ENCODE peak calls at places on chromosomes 3 and 15, in six cellular contexts. D is GM23338, E is GM12878, Q is WTC11, H is HepG2, B is H1. W is an unnamed sample.

GRCh38 chr15:52095597-52096262 is 16.8 kb downstream of the BCL2L10 start:
- DNase-seq in D (no peak), E (no peak), Q (no peak), H (no peak), B (no peak), W (no peak)

GRCh38 chr3:98573231-98573728 is 20.1 kb downstream of the CPOX start:
- DNase-seq in D (peak; percentile 58), E (no peak), Q (no peak), H (no peak), B (no peak), W (no peak)

GRCh38 chr15:66646308-66646707 is 55.7 kb upstream of the SMAD6 start:
- DNase-seq in D (no peak), E (no peak), Q (no peak), H (no peak), B (no peak), W (no peak)

GRCh38 chr3:124791639-124792111 is 61.4 kb downstream of the UMPS start:
- DNase-seq in D (no peak), E (no peak), Q (no peak), H (no peak), B (no peak), W (no peak)

GRCh38 chr3:168671091-168671490 is 575.4 kb upstream of the GOLIM4 start:
- DNase-seq in D (no peak), E (no peak), Q (no peak), H (no peak), B (no peak), W (no peak)

GRCh38 chr3:110773413-110773954 is 298.1 kb upstream of the NECTIN3 start:
- DNase-seq in D (no peak), E (no peak), Q (no peak), H (peak; percentile 99), B (no peak), W (no peak)

GRCh38 chr3:32733631-32734229 is 48.7 kb downstream of the CNOT10 start:
- DNase-seq in D (peak; percentile 35), E (peak; percentile 4), Q (no peak), H (peak; percentile 62), B (no peak), W (peak; percentile 23)

GRCh38 chr3:177968891-177969290 is 567.3 kb upstream of the KCNMB2 start:
- DNase-seq in D (no peak), E (no peak), Q (no peak), H (no peak), B (no peak), W (no peak)

DNA sequence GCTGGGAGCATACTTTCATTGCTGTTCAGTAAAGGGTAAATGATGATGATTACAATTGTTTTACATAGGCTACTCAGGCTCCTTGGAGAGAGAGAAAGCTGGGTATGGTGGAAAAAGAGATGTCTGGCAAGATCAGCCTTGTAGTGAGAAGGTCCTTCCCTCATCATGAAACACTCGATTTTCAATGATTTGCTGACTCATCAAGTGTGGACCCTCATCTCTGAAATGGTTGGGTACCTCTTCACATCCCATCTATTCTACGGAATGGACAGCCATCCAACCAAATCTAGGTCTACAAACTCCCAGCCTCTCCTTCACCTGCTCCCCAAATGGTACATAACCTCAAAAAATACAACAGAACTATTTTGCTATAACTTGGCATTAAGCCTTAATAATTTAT is 370.5 kb upstream of the WNT5A start:
- DNase-seq in D (no peak), E (no peak), Q (no peak), H (no peak), B (no peak), W (no peak)
- TF ChIP-seq CREB1 in D (no peak), E (no peak), Q (no peak), H (no peak), B (no peak), W (no peak)

GRCh38 chr3:100748220-100748619 is 38.9 kb downstream of the TFG start:
- DNase-seq in D (no peak), E (no peak), Q (no peak), H (no peak), B (no peak), W (peak; percentile 22)

GRCh38 chr3:100745617-100746016 is 36.3 kb downstream of the TFG start:
- DNase-seq in D (no peak), E (no peak), Q (no peak), H (no peak), B (no peak), W (no peak)

GRCh38 chr3:100746056-100746455 is 36.8 kb downstream of the TFG start:
- DNase-seq in D (no peak), E (no peak), Q (no peak), H (no peak), B (no peak), W (no peak)

GRCh38 chr3:100743535-100743934 is 34.2 kb downstream of the TFG start:
- DNase-seq in D (no peak), E (no peak), Q (no peak), H (no peak), B (no peak), W (no peak)

GRCh38 chr3:100744671-100745070 is 35.4 kb downstream of the TFG start:
- DNase-seq in D (no peak), E (no peak), Q (no peak), H (no peak), B (no peak), W (no peak)
- TF ChIP-seq CREB1 in D (no peak), E (no peak), Q (no peak), H (no peak), B (no peak), W (no peak)

GRCh38 chr15:75577401-75578205 is 1.5 kb downstream of the PTPN9 start:
- DNase-seq in D (peak; percentile 46), E (no peak), Q (no peak), H (no peak), B (no peak), W (no peak)
- TF ChIP-seq CREB1 in D (no peak), E (no peak), Q (no peak), H (no peak), B (no peak), W (no peak)

GRCh38 chr3:195154111-195154791 is 116.7 kb downstream of the XXYLT1 start:
- DNase-seq in D (no peak), E (no peak), Q (no peak), H (no peak), B (no peak), W (no peak)
- TF ChIP-seq CREB1 in D (no peak), E (no peak), Q (no peak), H (no peak), B (no peak), W (no peak)

DNA sequence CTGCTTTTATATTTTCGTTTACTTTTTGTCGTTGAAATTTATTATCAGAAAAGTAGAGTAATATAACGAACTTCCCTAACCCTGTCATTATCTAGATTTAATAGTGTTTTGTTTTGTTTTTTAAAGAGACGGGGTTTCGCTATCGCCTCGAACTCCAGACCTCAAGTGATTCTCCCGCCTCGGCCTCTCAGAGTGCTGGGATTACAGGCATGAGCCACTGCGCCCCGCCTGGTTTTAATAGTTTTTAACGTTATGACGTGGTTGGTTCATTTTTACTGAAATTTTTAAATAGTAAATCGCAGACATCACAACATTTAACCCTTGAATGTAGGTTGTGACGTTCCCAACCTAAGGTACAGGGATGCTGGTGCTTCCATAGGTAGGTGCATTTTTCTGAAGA is 1.0 kb downstream of the NGRN start:
- DNase-seq in D (no peak), E (no peak), Q (no peak), H (no peak), B (no peak), W (no peak)
- TF ChIP-seq CREB1 in D (no peak), E (no peak), Q (no peak), H (peak; percentile 41), B (no peak), W (no peak)

GRCh38 chr15:50767332-50767861 is 1.9 kb upstream of the SPPL2A start:
- DNase-seq in D (no peak), E (no peak), Q (no peak), H (no peak), B (no peak), W (no peak)
- TF ChIP-seq CREB1 in D (no peak), E (no peak), Q (no peak), H (no peak), B (no peak), W (no peak)